ENCODE peak calls at places on chromosomes 7 and 10, in five cellular contexts. U is SK-N-SH, X is K562, F is IMR-90, E is GM12878. D is an unnamed sample.

GRCh38 chr7:149253665-149254064 is 8.3 kb upstream of the ZNF783 start:
- DNase-seq in U (no peak), X (no peak), E (no peak), F (no peak), D (no peak)

GRCh38 chr10:35363587-35363986 is 27.3 kb downstream of the CCNY start:
- DNase-seq in F (no peak), E (no peak), U (no peak), X (no peak), D (no peak)

GRCh38 chr10:69045441-69046300 is 42.2 kb upstream of the SRGN start:
- DNase-seq in U (no peak), F (peak), X (no peak), E (peak), D (no peak)

GRCh38 chr7:40221836-40222235 is 87.0 kb downstream of the SUGCT start:
- DNase-seq in X (no peak), E (no peak), F (peak), U (no peak), D (no peak)

GRCh38 chr7:120097020-120097419 is 176.0 kb upstream of the KCND2 start:
- DNase-seq in X (no peak), U (no peak), F (no peak), E (no peak), D (no peak)

GRCh38 chr7:2924866-2925840 is 81.0 kb upstream of the GNA12 start:
- DNase-seq in F (no peak), X (peak), U (no peak), E (no peak), D (no peak)

GRCh38 chr7:43465581-43466554 is 117.0 kb upstream of the STK17A start:
- DNase-seq in F (peak), X (no peak), E (no peak), U (peak), D (no peak)

GRCh38 chr10:26412932-26413331 is 25.2 kb upstream of the APBB1IP start:
- DNase-seq in U (no peak), E (no peak), F (no peak), X (no peak), D (no peak)

GRCh38 chr10:108427081-108427480 is 1262.6 kb upstream of the SORCS1 start:
- DNase-seq in F (no peak), X (no peak), E (no peak), U (peak), D (no peak)

GRCh38 chr10:87072449-87072848 is 22.2 kb downstream of the GLUD1 start:
- DNase-seq in U (no peak), F (no peak), E (no peak), X (no peak), D (no peak)

GRCh38 chr10:70776455-70777005 is 8.6 kb downstream of the TBATA start:
- DNase-seq in F (no peak), U (no peak), X (no peak), E (no peak), D (no peak)

GRCh38 chr10:68327889-68328786 is 3.7 kb upstream of the HNRNPH3 start:
- DNase-seq in E (no peak), X (no peak), F (peak), U (peak), D (peak)

GRCh38 chr10:947051-947450 is 15.5 kb upstream of the LARP4B start:
- DNase-seq in X (no peak), F (no peak), U (no peak), E (no peak), D (no peak)

GRCh38 chr7:29434405-29434804 is 129.2 kb upstream of the PRR15 start:
- DNase-seq in U (no peak), E (no peak), F (no peak), X (no peak), D (no peak)

GRCh38 chr7:125246706-125247105 is 317.1 kb upstream of the POT1 start:
- DNase-seq in X (no peak), U (no peak), E (no peak), F (no peak), D (no peak)

GRCh38 chr10:93280121-93280698 is 201.9 kb downstream of the MYOF start:
- DNase-seq in X (no peak), U (no peak), E (no peak), F (no peak), D (no peak)

GRCh38 chr7:105719919-105720318 is 138.6 kb upstream of the EFCAB10 start:
- DNase-seq in F (no peak), X (no peak), U (no peak), E (no peak), D (no peak)

GRCh38 chr7:131194070-131194865 is 133.4 kb upstream of the MKLN1 start:
- DNase-seq in E (no peak), F (no peak), X (no peak), U (no peak), D (no peak)

GRCh38 chr7:41007351-41007751 is 695.5 kb downstream of the INHBA start:
- DNase-seq in X (no peak), U (no peak), F (no peak), E (no peak), D (no peak)

DNA sequence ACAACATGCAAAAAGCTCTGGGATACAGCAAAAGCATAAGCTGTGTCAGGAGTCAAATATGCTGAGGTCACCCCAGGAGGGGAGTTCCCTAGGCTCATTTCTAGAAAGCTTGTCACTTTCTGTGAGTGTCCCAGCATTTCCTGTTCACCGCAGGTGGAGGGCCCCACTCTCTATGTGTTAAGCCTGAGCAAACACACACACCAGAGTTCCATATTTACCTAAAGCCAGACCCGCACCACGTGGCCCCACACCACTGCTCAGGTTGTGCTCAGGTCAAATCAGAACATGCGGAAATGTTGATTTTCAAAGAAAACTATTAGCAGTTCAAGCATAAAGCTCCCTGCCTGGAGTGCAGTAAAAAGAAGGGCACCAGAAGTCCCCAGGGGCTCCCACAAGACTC is 259.6 kb upstream of the PPP2R2D start:
- DNase-seq in E (peak), F (no peak), U (no peak), X (no peak), D (peak)
- TF ChIP-seq MXI1 in E (no peak), F (no peak), U (no peak), X (no peak), D (no peak)

GRCh38 chr7:33841658-33842057 is 63.7 kb upstream of the BMPER start:
- DNase-seq in X (no peak), U (no peak), E (no peak), F (peak), D (no peak)
- TF ChIP-seq MXI1 in X (no peak), U (no peak), E (no peak), F (no peak), D (no peak)

GRCh38 chr10:97762816-97763215 is 9.0 kb downstream of the SFRP5 start:
- DNase-seq in E (no peak), X (no peak), F (no peak), U (no peak), D (peak)
- TF ChIP-seq MXI1 in E (no peak), X (no peak), F (no peak), U (no peak), D (no peak)

DNA sequence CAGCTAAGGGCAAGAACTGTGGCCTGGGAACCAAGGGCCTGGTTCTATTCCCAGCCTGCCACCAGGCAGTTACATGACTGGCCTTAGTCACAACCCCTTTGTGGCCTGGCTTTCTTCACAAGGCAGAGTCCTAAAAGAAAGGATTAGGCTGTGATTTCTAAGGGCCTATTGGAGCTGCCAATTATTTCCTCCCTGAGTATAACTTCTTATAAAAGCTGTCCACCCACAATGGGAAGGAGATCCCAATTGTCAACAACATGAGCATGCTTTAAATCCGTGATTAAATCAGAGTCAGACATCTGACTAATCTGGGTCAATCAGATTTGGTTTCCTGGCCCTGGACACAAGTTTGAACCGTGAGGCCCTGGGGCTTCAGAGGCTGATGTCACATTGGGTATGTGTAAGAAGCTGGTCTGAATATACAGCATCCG is 61.5 kb downstream of the ABCB4 start:
- DNase-seq in F (peak), X (no peak), E (no peak), U (peak), D (no peak)
- TF ChIP-seq MXI1 in F (no peak), X (no peak), E (no peak), U (peak), D (no peak)

DNA sequence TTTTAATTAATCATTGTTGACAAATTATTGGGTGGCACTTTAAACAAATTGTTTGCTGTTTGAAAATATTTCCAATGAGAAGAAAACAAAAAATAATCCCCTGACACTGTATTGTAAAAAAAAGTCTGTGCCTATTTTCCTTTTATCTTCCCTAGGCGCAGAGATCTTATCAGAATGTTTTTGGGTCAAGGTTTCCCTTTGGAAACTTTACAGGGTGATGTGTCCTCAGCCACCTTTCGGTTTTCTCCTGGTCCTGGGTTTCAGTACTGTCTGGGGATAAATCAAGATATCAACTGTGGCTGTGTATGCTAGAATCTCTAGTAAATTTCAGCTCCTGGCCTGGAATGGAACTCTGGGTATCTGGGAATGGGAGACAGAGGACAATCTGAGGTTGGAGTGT is 1.4 kb downstream of the ZNF107 start:
- DNase-seq in F (no peak), X (peak), U (no peak), E (no peak), D (peak)
- TF ChIP-seq MXI1 in F (no peak), X (no peak), U (no peak), E (no peak), D (no peak)